ENCODE peak calls at places on chromosomes 6 and 20, in five cellular contexts. D is ascending aorta, R is heart right ventricle, B is HepG2, N is dorsolateral prefrontal cortex. P is an unnamed sample.

GRCh38 chr6:105794263-105794662 is 291.9 kb upstream of the PRDM1 start:
- DNase-seq in N (no peak), R (peak; percentile 35), D (peak; percentile 31), B (peak; percentile 35), P (no peak)

GRCh38 chr6:4359108-4359710 is 223.8 kb upstream of the ECI2 start:
- DNase-seq in N (no peak), D (no peak), B (no peak), R (peak; percentile 23), P (no peak)

GRCh38 chr6:29941006-29941405 is 1.3 kb upstream of the HLA-A start:
- DNase-seq in R (no peak), D (no peak), B (no peak), N (no peak), P (no peak)

GRCh38 chr6:144955853-144956252 is 670.7 kb downstream of the UTRN start:
- DNase-seq in D (no peak), N (no peak), B (no peak), R (no peak), P (no peak)

GRCh38 chr6:114650891-114651290 is 308.1 kb upstream of the HS3ST5 start:
- DNase-seq in R (no peak), D (no peak), B (no peak), N (no peak), P (no peak)

GRCh38 chr6:116220172-116220571 is 33.7 kb downstream of the TSPYL4 start:
- DNase-seq in R (peak; percentile 25), B (no peak), D (no peak), N (peak; percentile 77), P (no peak)

GRCh38 chr20:32902456-32903420 is 44.0 kb downstream of the EFCAB8 start:
- DNase-seq in R (peak; percentile 41), N (peak; percentile 76), D (no peak), B (peak; percentile 66), P (no peak)

GRCh38 chr6:37168163-37168758 is 1.7 kb upstream of the PIM1 start:
- DNase-seq in D (no peak), B (no peak), R (no peak), N (no peak), P (no peak)

GRCh38 chr6:22448311-22448711 is 121.1 kb upstream of the HDGFL1 start:
- DNase-seq in D (no peak), B (no peak), R (no peak), N (no peak), P (no peak)

GRCh38 chr6:43455034-43455747 is at the start of gene DLK2:
- DNase-seq in B (no peak), R (no peak), N (peak; percentile 36), D (no peak), P (no peak)

GRCh38 chr6:167997642-167998041 is at the start of gene KIF25:
- DNase-seq in B (no peak), N (no peak), R (no peak), D (no peak), P (no peak)
- H3K4me3 ChIP-seq in B (no peak within 1 kb of the TSS), N (no peak within 1 kb of the TSS), R (no peak within 1 kb of the TSS), D (no peak within 1 kb of the TSS), P (no peak within 1 kb of the TSS)

GRCh38 chr20:55166063-55166462 is 690.7 kb downstream of the DOK5 start:
- DNase-seq in R (no peak), D (no peak), N (no peak), B (no peak), P (no peak)
- TF ChIP-seq CTCF in R (no peak), D (no peak), N (no peak), B (no peak), P (no peak)

GRCh38 chr20:62940875-62941274 is 2.9 kb downstream of the GID8 start:
- DNase-seq in N (no peak), B (no peak), D (no peak), R (no peak), P (no peak)

GRCh38 chr20:62942456-62942855 is 4.5 kb downstream of the GID8 start:
- DNase-seq in D (no peak), N (no peak), B (no peak), R (no peak), P (no peak)

GRCh38 chr20:62943396-62943795 is 5.4 kb downstream of the GID8 start:
- DNase-seq in B (no peak), N (no peak), R (no peak), D (no peak), P (no peak)

GRCh38 chr20:62944184-62944583 is 6.2 kb downstream of the GID8 start:
- DNase-seq in N (no peak), R (no peak), B (no peak), D (no peak), P (no peak)

DNA sequence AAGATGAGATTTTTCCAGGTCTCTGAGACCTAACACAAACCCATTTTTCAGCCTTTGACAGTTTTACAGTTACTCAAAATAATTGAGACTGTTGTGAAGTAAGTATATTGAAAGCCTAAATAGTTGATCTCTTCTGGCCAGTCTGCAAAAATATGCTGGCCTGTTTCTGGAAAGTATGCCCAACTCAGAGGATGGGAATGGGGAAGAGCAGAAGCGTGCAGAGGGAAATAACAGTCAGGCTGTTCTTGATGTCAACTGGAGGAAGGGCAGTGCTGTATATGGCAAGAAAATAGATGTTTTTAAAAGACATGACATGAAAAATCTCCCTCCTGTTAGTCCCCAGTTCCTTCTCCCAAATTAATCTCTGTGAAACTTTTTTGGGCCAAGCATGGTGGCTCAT is 3.8 kb downstream of the GID8 start:
- DNase-seq in R (no peak), D (no peak), N (no peak), B (no peak), P (no peak)
- H3K4me3 ChIP-seq in R (no peak overlapping the region), D (no peak overlapping the region), N (no peak overlapping the region), B (no peak overlapping the region), P (no peak overlapping the region)

GRCh38 chr6:13813621-13814175 is 659 bp downstream of the MCUR1 start:
- DNase-seq in B (peak; percentile 84), N (peak; percentile 34), R (peak; percentile 69), D (peak; percentile 10), P (no peak)

GRCh38 chr6:13813011-13813410 is 1.3 kb downstream of the MCUR1 start:
- DNase-seq in N (no peak), R (no peak), B (no peak), D (no peak), P (no peak)

GRCh38 chr6:13814938-13815575 is 700 bp upstream of the MCUR1 start:
- DNase-seq in D (no peak), R (no peak), B (no peak), N (no peak), P (no peak)

GRCh38 chr6:13812359-13812642 is 2.1 kb downstream of the MCUR1 start:
- DNase-seq in D (no peak), R (no peak), N (no peak), B (no peak), P (no peak)

GRCh38 chr6:13814176-13814937 is at the start of gene MCUR1:
- DNase-seq in D (peak; percentile 41), R (peak; percentile 87), N (peak; percentile 81), B (peak; percentile 77), P (peak; percentile 93)
- TF ChIP-seq CTCF in D (peak; percentile 21), R (peak; percentile 32), N (peak; percentile 57), B (peak; percentile 66), P (peak; percentile 19)

GRCh38 chr6:148760143-148760505 is 13.3 kb downstream of the UST start:
- DNase-seq in D (no peak), B (no peak), R (no peak), N (no peak), P (peak; percentile 15)

GRCh38 chr6:148760568-148761531 is 14.0 kb downstream of the UST start:
- DNase-seq in B (no peak), D (no peak), R (peak; percentile 62), N (peak; percentile 39), P (peak; percentile 70)

GRCh38 chr6:148758492-148758891 is 11.7 kb downstream of the UST start:
- DNase-seq in R (no peak), D (no peak), B (no peak), N (peak; percentile 23), P (peak; percentile 97)

GRCh38 chr6:148757944-148758343 is 11.1 kb downstream of the UST start:
- DNase-seq in N (no peak), B (no peak), D (no peak), R (no peak), P (peak; percentile 44)

DNA sequence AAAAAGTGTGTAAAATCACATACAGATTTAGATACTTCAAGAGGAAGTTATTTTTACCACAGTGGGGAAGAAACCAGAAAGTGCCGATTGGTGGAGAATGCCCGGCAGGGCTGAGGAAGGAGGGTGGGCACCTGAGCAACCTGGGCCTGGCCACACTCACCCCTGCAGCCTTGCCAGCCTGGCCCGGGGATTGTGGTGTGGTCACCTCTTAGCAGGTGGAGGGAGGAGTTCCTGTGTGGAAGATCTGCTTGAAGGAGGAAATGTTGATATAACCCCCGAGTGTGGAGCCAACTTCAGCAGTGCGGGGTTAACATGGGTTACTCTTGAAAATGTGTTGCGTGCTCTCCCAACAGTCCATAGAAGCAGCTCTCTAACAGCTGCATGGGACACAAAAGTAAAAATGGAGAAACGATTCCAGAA is 14.7 kb downstream of the UST start:
- DNase-seq in N (peak; percentile 10), D (no peak), B (no peak), R (no peak), P (no peak)
- H3K4me3 ChIP-seq in N (peak overlapping the region; percentile 10), D (peak overlapping the region; percentile 56), B (no peak overlapping the region), R (peak overlapping the region; percentile 35), P (no peak overlapping the region)

DNA sequence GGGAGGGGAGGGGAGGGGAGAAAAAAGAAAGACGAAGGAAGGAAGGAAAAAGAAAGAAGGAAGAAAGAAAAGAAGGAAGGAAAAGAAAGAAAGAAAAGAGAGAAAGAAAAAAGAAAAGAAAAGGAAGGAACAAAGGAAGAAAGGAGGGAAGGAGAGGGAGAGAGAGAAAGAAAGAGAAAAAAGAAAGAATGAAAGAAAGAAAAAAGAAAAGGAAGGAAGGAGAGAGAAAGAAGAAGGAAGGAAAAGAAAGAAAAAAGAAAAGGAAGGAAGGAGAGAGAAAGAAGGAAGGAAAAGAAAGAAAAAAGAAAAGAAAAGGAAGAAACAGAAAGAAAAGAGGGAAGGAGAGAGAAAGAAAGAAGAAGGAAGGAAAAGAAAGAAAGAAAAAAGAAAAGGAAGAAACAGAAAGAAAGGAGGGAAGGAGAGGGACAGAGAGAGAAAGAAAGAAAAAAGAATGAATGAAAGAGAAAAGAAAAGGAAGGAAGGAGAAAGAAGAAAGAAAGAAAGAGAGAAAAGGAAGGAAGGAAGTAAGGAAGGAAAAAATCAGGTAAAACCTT is 225.3 kb downstream of the TPBG start:
- DNase-seq in B (no peak), R (no peak), D (no peak), N (no peak), P (no peak)
- TF ChIP-seq CTCF in B (no peak), R (no peak), D (no peak), N (no peak), P (no peak)

GRCh38 chr20:6120491-6120988 is 2.3 kb downstream of the FERMT1 start:
- DNase-seq in B (no peak), D (no peak), R (no peak), N (no peak), P (no peak)

GRCh38 chr20:6122873-6123649 is at the start of gene FERMT1:
- DNase-seq in N (peak; percentile 30), D (no peak), B (peak; percentile 84), R (peak; percentile 63), P (no peak)

GRCh38 chr20:6122111-6122872 is 538 bp downstream of the FERMT1 start:
- DNase-seq in N (no peak), R (no peak), B (peak; percentile 32), D (no peak), P (no peak)

GRCh38 chr20:6123650-6124014 is 802 bp upstream of the FERMT1 start:
- DNase-seq in N (no peak), D (no peak), B (peak; percentile 85), R (no peak), P (no peak)

GRCh38 chr20:6121504-6121903 is 1.3 kb downstream of the FERMT1 start:
- DNase-seq in N (no peak), B (no peak), R (no peak), D (no peak), P (no peak)
- H3K4me3 ChIP-seq in N (no peak overlapping the region), B (no peak overlapping the region), R (no peak overlapping the region), D (no peak overlapping the region), P (no peak overlapping the region)